ENCODE peak calls at places on chromosomes 12 and 14, in seven cellular contexts. T is colonic mucosa, J is heart left ventricle, D is Peyer's patch, K is left lung, G is mesendoderm, M is heart right ventricle. P is an unnamed sample. For H3K4me1 and H3K36me3, the result is how much of the 10 kb centered on the place peaks cover.

GRCh38 chr12:53145383-53145782 is 35.1 kb upstream of the ZNF740 start:
- DNase-seq in T (no peak), J (no peak), D (peak), K (no peak), G (no peak), M (no peak), P (no peak)

GRCh38 chr12:123398918-123399617 is 15.1 kb downstream of the KMT5A start:
- DNase-seq in T (no peak), J (peak), D (no peak), K (no peak), G (no peak), M (peak), P (no peak)

GRCh38 chr12:120119395-120119973 is 2.9 kb upstream of the RAB35 start:
- DNase-seq in T (no peak), J (no peak), D (no peak), K (no peak), G (no peak), M (no peak), P (no peak)

GRCh38 chr14:79161576-79161975 is 991.4 kb downstream of the NRXN3 start:
- DNase-seq in T (no peak), J (peak), D (no peak), K (no peak), G (peak), M (no peak), P (no peak)

GRCh38 chr12:27751386-27752047 is 28.5 kb upstream of the KLHL42 start:
- DNase-seq in T (peak), J (no peak), D (peak), K (no peak), G (no peak), M (no peak), P (no peak)

GRCh38 chr12:119804011-119804641 is 73.0 kb downstream of the CIT start:
- DNase-seq in T (no peak), J (peak), D (no peak), K (peak), G (peak), M (peak), P (no peak)

GRCh38 chr14:76768201-76768656 is 7.0 kb downstream of the VASH1 start:
- DNase-seq in T (peak), J (peak), D (peak), K (no peak), G (peak), M (peak), P (peak)

GRCh38 chr12:123958462-123958861 is 14.2 kb downstream of the CCDC92 start:
- DNase-seq in T (no peak), J (peak), D (no peak), K (no peak), G (no peak), M (peak), P (no peak)

GRCh38 chr12:79900951-79901350 is 33.9 kb downstream of the PPP1R12A start:
- DNase-seq in T (no peak), J (no peak), D (no peak), K (no peak), G (no peak), M (no peak), P (no peak)

GRCh38 chr12:125690841-125691240 is 625.6 kb downstream of the AACS start:
- DNase-seq in T (no peak), J (no peak), D (no peak), K (no peak), G (no peak), M (no peak), P (no peak)

GRCh38 chr14:75200451-75200850 is 24.0 kb upstream of the TMED10 start:
- DNase-seq in T (peak), J (no peak), D (peak), K (no peak), G (peak), M (no peak), P (no peak)

GRCh38 chr12:3077572-3078081 is 448 bp downstream of the TSPAN9 start:
- DNase-seq in T (peak), J (peak), D (peak), K (no peak), G (no peak), M (peak), P (no peak)

GRCh38 chr12:79451988-79452387 is 238.8 kb downstream of the PAWR start:
- DNase-seq in T (peak), J (peak), D (peak), K (peak), G (peak), M (peak), P (no peak)

GRCh38 chr12:116492703-116493324 is 66.4 kb upstream of the MAP1LC3B2 start:
- DNase-seq in T (no peak), J (no peak), D (no peak), K (no peak), G (peak), M (no peak), P (no peak)

GRCh38 chr12:68094645-68095395 is 64.7 kb downstream of the IFNG start:
- DNase-seq in T (no peak), J (no peak), D (no peak), K (no peak), G (no peak), M (no peak), P (no peak)

GRCh38 chr12:118781692-118782091 is 199.6 kb upstream of the SRRM4 start:
- DNase-seq in T (no peak), J (no peak), D (no peak), K (no peak), G (no peak), M (no peak), P (no peak)

DNA sequence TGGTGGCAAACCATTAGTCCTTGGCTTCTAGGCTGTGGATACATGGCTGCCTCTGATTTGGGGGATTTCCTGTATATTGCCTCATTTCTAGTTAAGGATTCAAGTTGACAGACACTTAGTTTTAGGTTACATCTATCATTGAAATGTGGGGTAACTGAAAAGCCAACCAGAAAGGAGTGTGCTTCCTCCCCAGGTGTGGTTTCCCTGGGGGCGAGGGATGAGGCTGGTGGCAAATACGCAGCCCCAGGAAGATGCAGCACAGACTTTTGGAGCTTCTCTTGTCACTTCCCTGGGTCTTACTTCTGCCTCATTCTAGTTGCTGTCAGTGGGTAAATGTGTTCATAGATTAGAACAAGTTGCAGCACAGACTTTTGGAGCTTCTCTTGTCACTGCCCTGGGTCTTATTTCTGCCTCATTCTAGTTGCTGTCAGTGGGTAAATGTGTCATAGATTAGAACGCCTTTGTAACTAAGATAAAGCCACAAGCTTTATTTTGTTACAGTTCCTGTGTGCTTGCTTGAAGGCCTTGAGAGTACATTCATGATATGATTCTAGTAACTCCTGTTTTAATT is 85.1 kb downstream of the BORCS5 start:
- DNase-seq in T (no peak), J (no peak), D (peak), K (no peak), G (no peak), M (no peak), P (peak)
- H3K27ac ChIP-seq in T (peak), J (peak), D (peak), K (peak), G (no peak), M (peak), P (peak)

GRCh38 chr14:68576496-68577244 is 216.2 kb downstream of the ZFP36L1 start:
- DNase-seq in T (no peak), J (no peak), D (no peak), K (no peak), G (no peak), M (no peak), P (no peak)

GRCh38 chr14:68576031-68576430 is 216.8 kb downstream of the ZFP36L1 start:
- DNase-seq in T (no peak), J (no peak), D (no peak), K (no peak), G (no peak), M (no peak), P (no peak)

GRCh38 chr14:68573126-68573525 is 219.7 kb downstream of the ZFP36L1 start:
- DNase-seq in T (no peak), J (no peak), D (no peak), K (no peak), G (no peak), M (no peak), P (no peak)

GRCh38 chr14:68574461-68574860 is 218.4 kb downstream of the ZFP36L1 start:
- DNase-seq in T (no peak), J (no peak), D (no peak), K (no peak), G (no peak), M (no peak), P (no peak)

GRCh38 chr14:68574906-68575305 is 218.0 kb downstream of the ZFP36L1 start:
- DNase-seq in T (no peak), J (no peak), D (no peak), K (no peak), G (no peak), M (no peak), P (no peak)
- H3K4me1 ChIP-seq in T (under half), J (under half), D (under half), K (under half), G (under half), M (under half), P (under half)

GRCh38 chr14:103697601-103698379 is 17.5 kb downstream of the XRCC3 start:
- DNase-seq in T (no peak), J (no peak), D (no peak), K (peak), G (no peak), M (no peak), P (no peak)
- H3K36me3 ChIP-seq in T (under half), J (half or more), D (under half), K (under half), G (under half), M (under half), P (under half)

DNA sequence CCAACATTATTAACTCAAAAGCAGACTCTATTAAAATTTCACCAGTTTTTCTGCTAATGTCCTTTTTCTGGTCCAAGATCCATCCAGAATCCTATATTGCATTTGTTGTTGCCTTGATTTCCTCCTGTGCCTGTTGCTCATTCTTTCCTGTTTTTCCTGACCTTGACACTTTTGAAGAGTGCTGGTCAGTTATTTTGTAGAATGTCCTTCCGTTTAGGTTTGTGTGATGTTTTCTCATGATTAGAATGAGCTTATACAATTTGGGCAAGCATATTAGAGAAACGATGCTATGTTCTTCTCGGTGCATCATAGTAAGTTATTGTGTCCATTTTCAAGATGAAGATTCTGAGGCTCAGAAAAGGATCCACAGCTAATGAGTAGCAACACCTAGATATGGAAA is 33.9 kb downstream of the PHLDA1 start:
- DNase-seq in T (no peak), J (no peak), D (no peak), K (no peak), G (no peak), M (no peak), P (no peak)
- H3K27ac ChIP-seq in T (no peak), J (peak), D (no peak), K (no peak), G (no peak), M (peak), P (no peak)

DNA sequence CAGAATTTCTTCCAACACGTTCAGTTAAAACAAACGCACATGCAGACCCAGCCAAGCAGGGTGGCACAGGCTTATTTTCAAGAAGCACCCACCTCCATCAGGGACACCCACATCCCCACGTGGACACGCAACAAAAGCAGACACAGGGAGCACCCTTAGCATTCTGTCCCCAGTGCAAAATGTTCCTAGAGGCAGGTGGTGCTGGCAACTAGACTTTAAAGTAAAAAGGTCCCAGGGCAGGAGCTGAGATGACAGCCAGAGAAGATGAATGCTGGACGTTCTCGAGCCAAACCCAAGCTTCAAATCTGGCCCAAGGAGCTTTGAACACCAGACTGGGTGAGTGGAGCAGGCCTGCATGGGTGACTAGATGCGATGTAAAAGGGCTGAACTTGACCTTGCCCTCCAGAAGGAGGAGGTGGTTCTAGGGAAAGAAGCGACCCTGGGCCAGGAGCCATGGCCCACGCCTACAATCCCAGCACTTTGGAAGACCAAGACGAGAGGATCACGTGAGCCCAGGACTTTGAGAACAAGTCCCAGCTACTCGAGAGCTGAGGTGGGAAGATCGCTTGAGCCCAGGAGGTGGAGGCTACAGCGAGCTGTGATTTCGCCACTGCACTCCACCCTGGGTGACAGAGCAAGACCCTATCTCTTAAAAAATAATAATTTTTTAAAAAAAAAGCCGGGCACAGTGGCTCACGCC is 47.3 kb downstream of the KDM2B start:
- DNase-seq in T (no peak), J (no peak), D (no peak), K (peak), G (no peak), M (no peak), P (no peak)
- H3K4me1 ChIP-seq in T (under half), J (under half), D (under half), K (under half), G (under half), M (half or more), P (under half)